ENCODE peak calls at places on chromosome 1, in four cellular contexts. L is lower leg skin, K is NB4, P is colonic mucosa. D is an unnamed sample.

GRCh38 chr1:86436041-86436440 is 12.1 kb downstream of the CLCA2 start:
- DNase-seq in P (no peak), K (no peak), L (no peak), D (no peak)

GRCh38 chr1:22347854-22348760 is 103.5 kb upstream of the ZBTB40 start:
- DNase-seq in K (no peak), P (no peak), L (no peak), D (no peak)

GRCh38 chr1:11985851-11986250 is 5.6 kb downstream of the MFN2 start:
- DNase-seq in K (peak), P (no peak), L (no peak), D (no peak)

GRCh38 chr1:16617101-16617727 is 3.9 kb upstream of the NBPF1 start:
- DNase-seq in K (no peak), L (peak), P (peak), D (no peak)

GRCh38 chr1:231037585-231038517 is 2.2 kb downstream of the FAM89A start:
- DNase-seq in K (peak), P (no peak), L (peak), D (no peak)

GRCh38 chr1:196608401-196609113 is at the start of gene KCNT2:
- DNase-seq in L (peak), P (peak), K (no peak), D (no peak)

GRCh38 chr1:203512830-203513578 is 19.1 kb downstream of the OPTC start:
- DNase-seq in K (peak), P (no peak), L (peak), D (peak)

GRCh38 chr1:22176258-22176657 is 33.4 kb upstream of the WNT4 start:
- DNase-seq in L (no peak), K (no peak), P (no peak), D (peak)

GRCh38 chr1:44072204-44072603 is 40.9 kb upstream of the SLC6A9 start:
- DNase-seq in L (no peak), P (no peak), K (peak), D (no peak)

GRCh38 chr1:18632711-18633427 is 2.2 kb downstream of the PAX7 start:
- DNase-seq in L (no peak), K (no peak), P (no peak), D (no peak)

GRCh38 chr1:219523411-219523810 is 89.5 kb downstream of the ZC3H11B start:
- DNase-seq in K (no peak), P (no peak), L (no peak), D (no peak)

GRCh38 chr1:54279457-54279856 is 79.5 kb downstream of the MRPL37 start:
- DNase-seq in K (no peak), P (no peak), L (no peak), D (no peak)

GRCh38 chr1:211604548-211604947 is 25.6 kb upstream of the SLC30A1 start:
- DNase-seq in P (no peak), L (no peak), K (no peak), D (no peak)

GRCh38 chr1:9244501-9245229 is 10.1 kb downstream of the H6PD start:
- DNase-seq in P (peak), K (peak), L (no peak), D (no peak)

GRCh38 chr1:231216515-231216914 is 24.5 kb upstream of the GNPAT start:
- DNase-seq in L (no peak), K (no peak), P (peak), D (no peak)

GRCh38 chr1:117105003-117105402 is 16.5 kb downstream of the TRIM45 start:
- DNase-seq in P (no peak), L (no peak), K (no peak), D (no peak)

DNA sequence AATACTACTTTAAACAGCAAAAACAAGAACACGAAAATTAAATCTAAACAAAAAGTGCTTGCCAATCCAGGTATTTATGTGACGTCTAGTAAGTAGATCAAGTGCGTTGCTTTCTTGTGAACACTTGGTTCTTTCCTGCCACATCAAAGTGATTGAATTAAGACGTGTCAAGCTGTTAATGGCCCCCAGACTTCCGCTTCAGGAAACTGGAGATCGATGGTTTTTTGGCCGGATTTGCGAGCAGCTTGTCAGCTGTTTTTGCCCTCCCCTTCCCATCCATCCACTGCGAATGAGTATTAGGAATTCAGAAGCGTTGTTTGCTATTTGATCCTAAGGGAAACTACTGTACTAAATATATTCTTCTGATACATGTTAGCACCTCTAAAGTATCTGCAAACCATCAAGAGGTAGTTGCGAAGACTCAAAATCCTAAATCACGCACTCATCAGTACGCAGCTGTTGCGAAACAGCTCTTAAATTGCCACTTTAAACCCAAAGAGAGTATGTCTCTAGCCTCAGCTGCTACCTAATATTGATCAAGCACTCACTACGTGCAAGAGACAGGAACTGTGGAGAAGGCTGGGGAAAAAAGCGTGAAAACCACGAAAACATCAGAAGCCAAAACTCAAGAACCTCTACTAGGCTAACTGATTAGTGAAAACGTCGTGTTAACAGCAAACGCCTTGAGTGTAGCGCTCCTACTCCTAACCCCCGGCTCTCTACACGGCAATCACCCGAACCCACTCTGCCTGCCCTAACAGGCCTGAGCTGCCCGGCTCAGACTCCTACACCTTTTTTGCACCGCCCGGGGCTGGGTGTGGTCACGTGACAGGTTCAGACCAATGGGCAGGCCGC is 473 bp upstream of the BRDT start:
- DNase-seq in L (no peak), K (peak), P (no peak), D (no peak)
- H3K4me3 ChIP-seq in L (no peak), K (no peak), P (no peak), D (no peak)

GRCh38 chr1:151405167-151405951 is 6.0 kb downstream of the PSMB4 start:
- DNase-seq in L (peak), P (no peak), K (no peak), D (no peak)
- H3K4me3 ChIP-seq in L (no peak), P (no peak), K (no peak), D (no peak)

DNA sequence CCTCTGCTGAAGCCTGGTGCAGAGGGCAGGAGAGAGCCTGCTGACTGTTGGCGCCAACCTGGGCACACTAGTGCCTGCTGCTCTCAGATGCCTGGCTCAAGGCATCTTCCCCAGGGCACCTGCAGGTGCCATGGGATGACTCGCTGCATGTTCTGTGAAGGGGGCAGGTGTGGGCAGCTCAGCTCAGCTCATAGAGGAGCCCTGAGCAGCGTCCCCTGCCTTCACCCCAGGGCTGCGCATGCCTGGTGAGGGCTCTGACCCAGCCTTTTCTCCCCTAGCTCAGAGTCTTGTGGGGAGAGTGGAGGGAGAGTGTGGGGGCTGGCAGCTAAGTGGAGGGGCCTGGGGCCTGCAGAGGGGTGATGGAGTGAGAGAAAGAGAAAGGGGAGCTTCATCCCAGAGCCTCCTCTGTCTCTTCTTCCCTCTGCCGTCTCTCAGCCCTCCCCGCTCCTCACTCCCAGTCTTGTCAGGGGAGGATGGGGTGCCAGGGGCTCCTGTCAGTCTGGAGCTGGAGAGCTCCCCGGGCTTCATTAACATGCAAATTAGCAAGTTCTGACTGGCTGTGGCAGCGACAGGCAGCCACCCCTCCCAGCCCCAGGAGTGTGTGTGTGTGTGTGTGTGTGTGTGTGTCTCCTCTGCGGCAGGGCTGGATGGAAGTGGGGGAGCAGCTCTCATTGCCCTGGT is 33.8 kb downstream of the FOXO6 start:
- DNase-seq in P (no peak), L (no peak), K (peak), D (no peak)
- H3K4me3 ChIP-seq in P (no peak), L (no peak), K (no peak), D (no peak)

DNA sequence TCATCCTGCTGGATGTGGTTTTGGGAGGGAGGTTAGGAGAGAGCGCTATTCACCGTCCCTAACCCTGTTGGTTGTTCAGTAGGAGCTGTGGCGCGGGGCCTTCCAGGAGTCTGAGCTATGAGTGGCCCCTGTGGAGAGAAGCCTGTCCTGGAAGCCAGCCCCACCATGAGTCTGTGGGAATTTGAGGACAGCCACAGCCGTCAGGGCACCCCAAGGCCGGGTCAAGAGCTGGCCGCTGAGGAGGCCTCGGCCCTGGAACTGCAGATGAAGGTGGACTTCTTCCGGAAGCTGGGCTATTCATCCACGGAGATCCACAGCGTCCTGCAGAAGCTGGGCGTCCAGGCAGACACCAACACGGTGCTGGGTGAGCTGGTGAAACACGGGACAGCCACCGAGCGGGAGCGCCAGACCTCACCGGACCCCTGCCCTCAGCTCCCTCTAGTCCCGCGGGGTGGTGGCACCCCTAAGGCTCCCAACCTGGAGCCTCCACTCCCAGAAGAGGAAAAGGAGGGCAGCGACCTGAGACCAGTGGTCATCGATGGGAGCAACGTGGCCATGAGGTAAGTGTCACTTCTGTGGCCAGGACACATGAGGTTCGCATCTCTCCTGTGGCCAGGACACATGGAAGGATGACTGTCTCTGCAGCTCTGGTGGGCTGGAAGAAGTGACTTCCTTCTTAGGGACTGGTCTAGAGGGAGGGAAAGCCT is 1.2 kb downstream of the ZC3H12A start:
- DNase-seq in K (peak), L (no peak), P (no peak), D (peak)
- H3K4me3 ChIP-seq in K (peak), L (peak), P (peak), D (peak)

DNA sequence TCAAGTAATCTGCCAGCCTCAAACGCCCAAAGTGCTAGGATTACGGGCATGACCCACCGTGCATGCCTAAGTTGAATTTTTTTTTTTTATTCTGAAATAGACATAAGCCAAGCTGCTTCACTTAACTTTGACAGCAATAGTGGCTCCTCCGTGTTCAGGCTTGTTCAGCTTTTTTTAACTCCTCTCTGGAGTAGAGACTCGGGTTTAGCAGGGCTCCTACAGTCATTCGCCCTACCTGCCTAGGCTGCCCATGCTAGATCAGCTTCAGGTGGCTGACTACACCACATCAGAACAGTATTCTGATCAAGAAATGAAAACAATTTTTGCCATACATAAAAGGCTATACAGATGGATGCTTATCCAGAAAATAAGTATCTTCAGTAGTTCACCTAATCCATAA is 14.7 kb downstream of the ARID4B start:
- DNase-seq in P (no peak), L (no peak), K (no peak), D (no peak)
- H3K4me3 ChIP-seq in P (no peak), L (no peak), K (no peak), D (no peak)

GRCh38 chr1:234963904-234964702 is 164.5 kb downstream of the TOMM20 start:
- DNase-seq in K (no peak), L (peak), P (peak), D (no peak)
- H3K4me3 ChIP-seq in K (peak), L (no peak), P (no peak), D (peak)